ENCODE peak calls at places on chromosomes 16 and 17, in nine cellular contexts. I, Q, Y, F, X, E, H, R and P are unnamed samples.

GRCh38 chr16:1533443-1533951 is at the start of gene TMEM204:
- DNase-seq in I (peak), Q (peak), Y (no peak), F (peak), X (no peak), E (peak), H (no peak), R (peak), P (peak)

GRCh38 chr16:68728558-68728957 is 8.5 kb upstream of the CDH1 start:
- DNase-seq in I (no peak), Q (no peak), Y (no peak), F (no peak), X (no peak), E (no peak), H (no peak), R (no peak), P (no peak)

GRCh38 chr17:17235212-17236174 is 1.5 kb downstream of the FLCN start:
- DNase-seq in I (no peak), Q (peak), Y (no peak), F (peak), X (no peak), E (no peak), H (peak), R (peak), P (peak)

GRCh38 chr17:55743103-55743679 is 7.7 kb upstream of the PCTP start:
- DNase-seq in I (no peak), Q (peak), Y (peak), F (peak), X (no peak), E (peak), H (peak), R (no peak), P (no peak)

GRCh38 chr17:77609553-77610517 is 348.7 kb upstream of the TNRC6C start:
- DNase-seq in I (no peak), Q (no peak), Y (no peak), F (no peak), X (no peak), E (no peak), H (peak), R (no peak), P (no peak)

GRCh38 chr17:75723201-75723930 is 2.1 kb downstream of the ITGB4 start:
- DNase-seq in I (no peak), Q (no peak), Y (no peak), F (no peak), X (no peak), E (no peak), H (no peak), R (no peak), P (no peak)

GRCh38 chr16:11354733-11355574 is 9.7 kb downstream of the RMI2 start:
- DNase-seq in I (no peak), Q (no peak), Y (no peak), F (no peak), X (no peak), E (no peak), H (no peak), R (no peak), P (no peak)

GRCh38 chr16:20744922-20745440 is 3.4 kb upstream of the THUMPD1 start:
- DNase-seq in I (no peak), Q (peak), Y (no peak), F (no peak), X (no peak), E (no peak), H (no peak), R (no peak), P (no peak)

GRCh38 chr17:20267459-20267842 is 199.9 kb downstream of the LGALS9B start:
- DNase-seq in I (no peak), Q (peak), Y (no peak), F (no peak), X (no peak), E (no peak), H (no peak), R (no peak), P (no peak)

GRCh38 chr16:14303182-14303618 is 232.1 kb downstream of the MRTFB start:
- DNase-seq in I (no peak), Q (no peak), Y (no peak), F (peak), X (no peak), E (no peak), H (no peak), R (no peak), P (no peak)

GRCh38 chr17:58974354-58974753 is 132.3 kb downstream of the TRIM37 start:
- DNase-seq in I (no peak), Q (no peak), Y (no peak), F (no peak), X (no peak), E (no peak), H (no peak), R (no peak), P (no peak)

GRCh38 chr16:86672215-86672863 is 94.0 kb downstream of the FOXL1 start:
- DNase-seq in I (no peak), Q (no peak), Y (no peak), F (no peak), X (no peak), E (no peak), H (no peak), R (no peak), P (no peak)

GRCh38 chr16:68351991-68352431 is 41.2 kb downstream of the PRMT7 start:
- DNase-seq in I (no peak), Q (no peak), Y (no peak), F (no peak), X (no peak), E (no peak), H (no peak), R (no peak), P (no peak)

GRCh38 chr16:50862818-50863672 is 121.2 kb downstream of the CYLD start:
- DNase-seq in I (no peak), Q (no peak), Y (no peak), F (no peak), X (no peak), E (no peak), H (no peak), R (peak), P (no peak)

GRCh38 chr17:80260791-80261158 is at the start of gene RNF213:
- DNase-seq in I (peak), Q (peak), Y (no peak), F (peak), X (peak), E (peak), H (no peak), R (no peak), P (peak)

GRCh38 chr17:5506307-5506706 is 19.9 kb downstream of the MIS12 start:
- DNase-seq in I (no peak), Q (no peak), Y (no peak), F (no peak), X (no peak), E (no peak), H (no peak), R (no peak), P (no peak)

GRCh38 chr16:11412175-11412904 is 67.1 kb downstream of the RMI2 start:
- DNase-seq in I (no peak), Q (no peak), Y (no peak), F (no peak), X (no peak), E (no peak), H (no peak), R (no peak), P (no peak)

GRCh38 chr16:7518158-7518557 is 185.5 kb downstream of the RBFOX1 start:
- DNase-seq in I (no peak), Q (no peak), Y (no peak), F (no peak), X (no peak), E (no peak), H (no peak), R (no peak), P (no peak)

GRCh38 chr17:19009970-19010369 is 5.4 kb upstream of the FAM83G start:
- DNase-seq in I (no peak), Q (no peak), Y (no peak), F (no peak), X (no peak), E (no peak), H (no peak), R (no peak), P (no peak)

GRCh38 chr16:21028728-21029127 is 121.9 kb downstream of the DNAH3 start:
- DNase-seq in I (no peak), Q (no peak), Y (no peak), F (no peak), X (no peak), E (no peak), H (no peak), R (no peak), P (no peak)

GRCh38 chr16:2429037-2429770 is at the start of gene CCNF:
- DNase-seq in I (peak), Q (peak), Y (peak), F (peak), X (peak), E (peak), H (peak), R (peak), P (peak)

GRCh38 chr17:74532115-74532514 is 840 bp upstream of the CD300LB start:
- DNase-seq in I (peak), Q (no peak), Y (no peak), F (peak), X (peak), E (no peak), H (no peak), R (peak), P (peak)

DNA sequence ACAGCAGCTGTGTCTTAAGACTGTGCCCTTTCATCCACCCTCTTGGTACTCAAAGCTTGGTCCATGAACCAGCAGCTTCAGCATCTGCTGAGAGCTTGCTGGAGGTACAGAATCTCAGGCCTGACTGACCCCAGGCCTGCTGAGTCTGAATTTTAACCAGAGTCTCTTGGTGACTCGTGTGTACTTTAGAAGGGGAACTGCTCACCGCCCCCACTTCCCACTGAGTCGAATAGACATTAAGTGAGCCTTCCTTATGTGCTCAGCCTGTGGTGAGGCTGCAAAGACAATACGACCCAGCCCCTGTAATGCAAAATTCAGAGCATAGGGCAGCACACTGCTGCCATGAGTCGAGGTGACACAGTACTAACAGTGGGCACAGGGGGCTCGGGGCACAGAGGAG is 662.8 kb downstream of the WWOX start:
- DNase-seq in I (no peak), Q (no peak), Y (no peak), F (no peak), X (no peak), E (no peak), H (no peak), R (no peak), P (no peak)
- H3K27ac ChIP-seq in I (no peak), Q (no peak), Y (no peak), F (no peak), X (no peak), E (no peak), H (no peak), R (no peak), P (no peak)

DNA sequence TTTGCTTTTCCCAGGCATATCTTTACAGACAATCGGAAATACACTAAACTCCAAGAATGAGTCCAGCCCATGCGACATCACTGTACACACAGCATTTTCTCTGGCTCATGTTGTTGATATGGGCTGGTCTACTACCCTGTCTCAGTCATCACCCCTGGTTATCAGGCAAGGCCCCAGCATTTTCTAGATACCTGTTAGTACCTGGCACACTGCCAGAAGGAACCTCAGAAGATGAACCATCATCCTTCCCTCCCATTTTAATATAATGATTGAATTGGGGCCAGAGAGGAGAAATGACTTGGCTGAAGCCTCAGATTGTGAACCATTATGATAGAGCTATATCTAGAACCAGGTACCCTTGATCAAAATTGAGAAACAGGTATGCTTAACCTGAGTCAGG is 406.2 kb downstream of the CDH11 start:
- DNase-seq in I (no peak), Q (no peak), Y (no peak), F (no peak), X (no peak), E (no peak), H (no peak), R (no peak), P (no peak)
- TF ChIP-seq POLR2A in I (no peak), Q (no peak), Y (no peak), F (no peak), X (no peak), E (no peak), H (no peak), R (no peak), P (no peak)

GRCh38 chr17:57519199-57519598 is 225.9 kb downstream of the CCDC182 start:
- DNase-seq in I (no peak), Q (no peak), Y (no peak), F (no peak), X (no peak), E (no peak), H (no peak), R (no peak), P (no peak)

GRCh38 chr17:57519800-57520199 is 225.3 kb downstream of the CCDC182 start:
- DNase-seq in I (no peak), Q (no peak), Y (no peak), F (no peak), X (no peak), E (no peak), H (no peak), R (no peak), P (no peak)

GRCh38 chr17:57517519-57518342 is 227.4 kb downstream of the CCDC182 start:
- DNase-seq in I (no peak), Q (no peak), Y (no peak), F (no peak), X (no peak), E (no peak), H (peak), R (no peak), P (no peak)

GRCh38 chr17:57517216-57517518 is 227.9 kb downstream of the CCDC182 start:
- DNase-seq in I (no peak), Q (no peak), Y (no peak), F (no peak), X (no peak), E (no peak), H (peak), R (no peak), P (no peak)

GRCh38 chr17:57518587-57519118 is 226.4 kb downstream of the CCDC182 start:
- DNase-seq in I (peak), Q (no peak), Y (no peak), F (peak), X (no peak), E (no peak), H (no peak), R (no peak), P (peak)
- H3K27ac ChIP-seq in I (no peak), Q (no peak), Y (no peak), F (no peak), X (no peak), E (no peak), H (peak), R (no peak), P (peak)

GRCh38 chr17:78839173-78839761 is 1.3 kb downstream of the USP36 start:
- DNase-seq in I (no peak), Q (peak), Y (no peak), F (no peak), X (no peak), E (no peak), H (no peak), R (no peak), P (no peak)
- TF ChIP-seq POLR2A in I (no peak), Q (peak), Y (no peak), F (peak), X (no peak), E (no peak), H (no peak), R (no peak), P (no peak)

GRCh38 chr17:29251969-29252866 is 5.6 kb downstream of the CRYBA1 start:
- DNase-seq in I (no peak), Q (peak), Y (no peak), F (no peak), X (no peak), E (no peak), H (no peak), R (no peak), P (no peak)
- H3K27ac ChIP-seq in I (no peak), Q (no peak), Y (no peak), F (peak), X (no peak), E (no peak), H (no peak), R (no peak), P (no peak)